ENCODE peak calls at places on chromosomes 4 and X, in ten cellular contexts. D is colonic mucosa; G is RKO; F is NCI-H460; R is AG08395; K is HCEC 1CT; U is HTR-8/SVneo; I is GM23248; Y is H1; O is activated CD8-positive, alpha-beta memory T cell treated with anti-CD3 and anti-CD28 coated beads for 4 hours. A is an unnamed sample.

GRCh38 chrX:8803326-8803725 is 2.1 kb upstream of the FAM9A start:
- DNase-seq in D (no peak), G (no peak), F (no peak), R (no peak), K (no peak), U (no peak), I (no peak), Y (no peak), O (no peak), A (no peak)

GRCh38 chr4:180028682-180029081 is 2214.5 kb upstream of the TENM3 start:
- DNase-seq in D (peak; percentile 42), G (peak; percentile 52), F (peak; percentile 28), R (no peak), K (no peak), U (no peak), I (no peak), Y (peak; percentile 13), O (no peak), A (no peak)

GRCh38 chr4:97774347-97774989 is 368.8 kb downstream of the STPG2 start:
- DNase-seq in D (no peak), G (no peak), F (no peak), R (no peak), K (no peak), U (no peak), I (no peak), Y (no peak), O (no peak), A (no peak)

GRCh38 chr4:103306870-103307345 is 108.8 kb upstream of the CENPE start:
- DNase-seq in D (peak; percentile 22), G (no peak), F (no peak), R (no peak), K (no peak), U (no peak), I (peak; percentile 8), Y (no peak), O (no peak), A (peak; percentile 73)

GRCh38 chr4:148443550-148444295 is 1.5 kb upstream of the NR3C2 start:
- DNase-seq in D (peak; percentile 50), G (no peak), F (no peak), R (no peak), K (no peak), U (no peak), I (peak; percentile 53), Y (no peak), O (no peak), A (peak; percentile 75)

GRCh38 chr4:25792200-25792791 is 70.5 kb downstream of the SEL1L3 start:
- DNase-seq in D (peak; percentile 70), G (peak; percentile 16), F (peak; percentile 46), R (no peak), K (peak; percentile 13), U (no peak), I (peak; percentile 23), Y (no peak), O (no peak), A (no peak)

GRCh38 chr4:2364654-2365053 is 53.8 kb downstream of the ZFYVE28 start:
- DNase-seq in D (peak; percentile 28), G (no peak), F (no peak), R (peak; percentile 88), K (no peak), U (no peak), I (peak; percentile 92), Y (no peak), O (peak; percentile 45), A (peak; percentile 59)

GRCh38 chr4:129240816-129241215 is 144.9 kb downstream of the C4orf33 start:
- DNase-seq in D (no peak), G (no peak), F (no peak), R (no peak), K (no peak), U (no peak), I (no peak), Y (no peak), O (no peak), A (no peak)

GRCh38 chr4:118757761-118758213 is 72.6 kb downstream of the METTL14 start:
- DNase-seq in D (no peak), G (no peak), F (no peak), R (no peak), K (peak; percentile 41), U (no peak), I (peak; percentile 55), Y (no peak), O (no peak), A (no peak)

GRCh38 chrX:17519349-17519748 is 144.3 kb downstream of the NHS start:
- DNase-seq in D (peak; percentile 28), G (no peak), F (no peak), R (peak; percentile 46), K (peak; percentile 11), U (no peak), I (peak; percentile 55), Y (no peak), O (no peak), A (no peak)

GRCh38 chr4:113996599-113997177 is 17.2 kb upstream of the ARSJ start:
- DNase-seq in D (no peak), G (peak; percentile 69), F (no peak), R (peak; percentile 54), K (peak; percentile 3), U (no peak), I (peak; percentile 88), Y (peak; percentile 36), O (no peak), A (no peak)

GRCh38 chrX:1434871-1435240 is 17.9 kb downstream of the ASMTL start:
- DNase-seq in D (no peak), G (no peak), F (no peak), R (no peak), K (no peak), U (no peak), I (no peak), Y (no peak), O (no peak), A (no peak)

GRCh38 chrX:150704030-150704613 is 10.9 kb downstream of the MTMR1 start:
- DNase-seq in D (no peak), G (peak; percentile 40), F (no peak), R (no peak), K (no peak), U (no peak), I (peak; percentile 81), Y (no peak), O (no peak), A (no peak)

GRCh38 chr4:38614198-38614597 is 49.8 kb upstream of the KLF3 start:
- DNase-seq in D (no peak), G (no peak), F (no peak), R (no peak), K (no peak), U (no peak), I (no peak), Y (no peak), O (no peak), A (no peak)

GRCh38 chrX:133053854-133054565 is 42.9 kb downstream of the USP26 start:
- DNase-seq in D (no peak), G (no peak), F (no peak), R (no peak), K (no peak), U (no peak), I (no peak), Y (no peak), O (no peak), A (no peak)

GRCh38 chr4:1506956-1507721 is 100.9 kb upstream of the NKX1-1 start:
- DNase-seq in D (no peak), G (no peak), F (no peak), R (no peak), K (no peak), U (no peak), I (no peak), Y (no peak), O (no peak), A (no peak)

GRCh38 chr4:5433196-5433595 is 275.2 kb downstream of the EVC2 start:
- DNase-seq in D (no peak), G (no peak), F (no peak), R (no peak), K (no peak), U (no peak), I (no peak), Y (no peak), O (no peak), A (no peak)

GRCh38 chrX:49761481-49761880 is 65.7 kb upstream of the PAGE1 start:
- DNase-seq in D (no peak), G (peak; percentile 38), F (peak; percentile 14), R (peak; percentile 19), K (peak; percentile 0), U (peak; percentile 5), I (peak; percentile 34), Y (no peak), O (no peak), A (peak; percentile 2)

GRCh38 chrX:13899607-13900006 is 82.7 kb upstream of the GPM6B start:
- DNase-seq in D (no peak), G (peak; percentile 85), F (peak; percentile 4), R (peak; percentile 81), K (peak; percentile 53), U (peak; percentile 40), I (peak; percentile 86), Y (no peak), O (no peak), A (no peak)

GRCh38 chr4:11393551-11393950 is 35.1 kb downstream of the HS3ST1 start:
- DNase-seq in D (no peak), G (no peak), F (no peak), R (no peak), K (no peak), U (no peak), I (no peak), Y (no peak), O (no peak), A (no peak)

GRCh38 chrX:267771-268261 is 13.4 kb upstream of the PLCXD1 start:
- DNase-seq in D (peak; percentile 60), G (no peak), F (no peak), R (no peak), K (no peak), U (no peak), I (no peak), Y (no peak), O (no peak), A (no peak)

GRCh38 chrX:12986886-12987285 is 12.0 kb downstream of the TMSB4X start:
- DNase-seq in D (no peak), G (no peak), F (no peak), R (no peak), K (peak; percentile 35), U (no peak), I (no peak), Y (no peak), O (no peak), A (no peak)

GRCh38 chrX:104013606-104014005 is at the start of gene H2BW1:
- DNase-seq in D (no peak), G (no peak), F (no peak), R (no peak), K (no peak), U (no peak), I (no peak), Y (no peak), O (no peak), A (no peak)

GRCh38 chr4:186633844-186634243 is 78.5 kb upstream of the MTNR1A start:
- DNase-seq in D (no peak), G (no peak), F (no peak), R (no peak), K (no peak), U (no peak), I (no peak), Y (no peak), O (no peak), A (no peak)

GRCh38 chr4:15774020-15774420 is 4.1 kb upstream of the CD38 start:
- DNase-seq in D (no peak), G (no peak), F (no peak), R (no peak), K (no peak), U (no peak), I (peak; percentile 46), Y (no peak), O (no peak), A (no peak)

GRCh38 chr4:123599061-123599919 is 202.7 kb downstream of the SPRY1 start:
- DNase-seq in D (peak; percentile 32), G (no peak), F (no peak), R (peak; percentile 17), K (peak; percentile 39), U (no peak), I (peak; percentile 81), Y (no peak), O (no peak), A (no peak)

GRCh38 chr4:45931151-45931550 is 192.7 kb downstream of the GABRG1 start:
- DNase-seq in D (no peak), G (peak; percentile 55), F (no peak), R (no peak), K (no peak), U (no peak), I (peak; percentile 2), Y (no peak), O (no peak), A (no peak)

GRCh38 chr4:82903737-82904136 is 3.2 kb downstream of the THAP9 start:
- DNase-seq in D (no peak), G (no peak), F (no peak), R (no peak), K (no peak), U (no peak), I (no peak), Y (no peak), O (no peak), A (no peak)